ENCODE peak calls at places on chromosomes 1 and 21, in six cellular contexts. Z, K, P, D, E and O are unnamed samples.

GRCh38 chr1:203473281-203473680 is 2.3 kb upstream of the PRELP start:
- DNase-seq in Z (no peak), K (no peak), P (no peak), D (no peak), E (no peak), O (no peak)

GRCh38 chr1:147882535-147882934 is 20.1 kb upstream of the GJA8 start:
- DNase-seq in Z (no peak), K (no peak), P (no peak), D (no peak), E (no peak), O (no peak)

GRCh38 chr1:178091986-178092745 is 1.7 kb upstream of the RASAL2 start:
- DNase-seq in Z (no peak), K (no peak), P (no peak), D (peak), E (no peak), O (no peak)

GRCh38 chr1:192913683-192914082 is 104.8 kb downstream of the RGS2 start:
- DNase-seq in Z (no peak), K (no peak), P (no peak), D (no peak), E (no peak), O (no peak)

GRCh38 chr1:194644528-194644927 is 1458.1 kb upstream of the B3GALT2 start:
- DNase-seq in Z (no peak), K (no peak), P (no peak), D (no peak), E (no peak), O (no peak)

GRCh38 chr1:245154429-245155185 is at the start of gene KIF26B:
- DNase-seq in Z (peak), K (no peak), P (peak), D (peak), E (no peak), O (no peak)

GRCh38 chr1:8463144-8463927 is 145.4 kb downstream of the SLC45A1 start:
- DNase-seq in Z (no peak), K (no peak), P (peak), D (peak), E (peak), O (no peak)

GRCh38 chr1:60265560-60266535 is 192.3 kb upstream of the C1orf87 start:
- DNase-seq in Z (no peak), K (no peak), P (no peak), D (peak), E (no peak), O (no peak)

GRCh38 chr1:218304281-218305039 is 19.4 kb downstream of the RRP15 start:
- DNase-seq in Z (no peak), K (peak), P (peak), D (peak), E (no peak), O (no peak)

GRCh38 chr1:160261526-160261877 is 847 bp downstream of the DCAF8 start:
- DNase-seq in Z (no peak), K (no peak), P (peak), D (peak), E (peak), O (no peak)

GRCh38 chr1:108142773-108143394 is 57.3 kb downstream of the SLC25A24 start:
- DNase-seq in Z (no peak), K (no peak), P (no peak), D (peak), E (no peak), O (no peak)

GRCh38 chr21:36707763-36708511 is 9.0 kb downstream of the SIM2 start:
- DNase-seq in Z (peak), K (no peak), P (peak), D (no peak), E (no peak), O (no peak)

GRCh38 chr1:224631471-224632105 is 15.5 kb downstream of the CNIH3 start:
- DNase-seq in Z (no peak), K (no peak), P (no peak), D (peak), E (no peak), O (no peak)

GRCh38 chr1:180130651-180131050 is 24.0 kb upstream of the QSOX1 start:
- DNase-seq in Z (no peak), K (no peak), P (no peak), D (no peak), E (no peak), O (no peak)

GRCh38 chr21:41289431-41289830 is 27.2 kb upstream of the FAM3B start:
- DNase-seq in Z (peak), K (no peak), P (peak), D (peak), E (no peak), O (no peak)

GRCh38 chr21:31354604-31355443 is 10.8 kb upstream of the TIAM1 start:
- DNase-seq in Z (no peak), K (no peak), P (no peak), D (peak), E (peak), O (no peak)

GRCh38 chr1:162021124-162021523 is 2.5 kb downstream of the OLFML2B start:
- DNase-seq in Z (no peak), K (no peak), P (no peak), D (no peak), E (no peak), O (no peak)

GRCh38 chr1:6279066-6279465 is 18.2 kb upstream of the GPR153 start:
- DNase-seq in Z (no peak), K (no peak), P (no peak), D (no peak), E (no peak), O (no peak)

GRCh38 chr1:112672842-112673241 is 1.6 kb upstream of the MOV10 start:
- DNase-seq in Z (no peak), K (no peak), P (no peak), D (no peak), E (no peak), O (no peak)

GRCh38 chr1:2474933-2475371 is 1.1 kb upstream of the PLCH2 start:
- DNase-seq in Z (no peak), K (no peak), P (no peak), D (no peak), E (peak), O (no peak)

GRCh38 chr21:24671901-24672300 is 935.4 kb downstream of the MRPL39 start:
- DNase-seq in Z (no peak), K (no peak), P (no peak), D (no peak), E (no peak), O (no peak)

GRCh38 chr1:215081566-215082531 is 688 bp upstream of the KCNK2 start:
- DNase-seq in Z (peak), K (no peak), P (peak), D (peak), E (no peak), O (no peak)

GRCh38 chr1:164735315-164736052 is 176.5 kb downstream of the PBX1 start:
- DNase-seq in Z (no peak), K (no peak), P (no peak), D (peak), E (no peak), O (no peak)

GRCh38 chr21:37060296-37060695 is 12.6 kb downstream of the PIGP start:
- DNase-seq in Z (no peak), K (no peak), P (peak), D (peak), E (peak), O (no peak)

GRCh38 chr1:63701187-63701586 is 72.6 kb upstream of the ROR1 start:
- DNase-seq in Z (no peak), K (peak), P (no peak), D (no peak), E (peak), O (no peak)

GRCh38 chr1:90384152-90384650 is 332.9 kb downstream of the BARHL2 start:
- DNase-seq in Z (no peak), K (no peak), P (peak), D (no peak), E (no peak), O (no peak)
- H3K27ac ChIP-seq in Z (no peak), K (no peak), P (no peak), D (no peak), E (no peak), O (no peak)

GRCh38 chr1:21861602-21862429 is 49.8 kb downstream of the LDLRAD2 start:
- DNase-seq in Z (no peak), K (no peak), P (no peak), D (peak), E (no peak), O (no peak)
- H3K27ac ChIP-seq in Z (no peak), K (peak), P (no peak), D (peak), E (no peak), O (no peak)

DNA sequence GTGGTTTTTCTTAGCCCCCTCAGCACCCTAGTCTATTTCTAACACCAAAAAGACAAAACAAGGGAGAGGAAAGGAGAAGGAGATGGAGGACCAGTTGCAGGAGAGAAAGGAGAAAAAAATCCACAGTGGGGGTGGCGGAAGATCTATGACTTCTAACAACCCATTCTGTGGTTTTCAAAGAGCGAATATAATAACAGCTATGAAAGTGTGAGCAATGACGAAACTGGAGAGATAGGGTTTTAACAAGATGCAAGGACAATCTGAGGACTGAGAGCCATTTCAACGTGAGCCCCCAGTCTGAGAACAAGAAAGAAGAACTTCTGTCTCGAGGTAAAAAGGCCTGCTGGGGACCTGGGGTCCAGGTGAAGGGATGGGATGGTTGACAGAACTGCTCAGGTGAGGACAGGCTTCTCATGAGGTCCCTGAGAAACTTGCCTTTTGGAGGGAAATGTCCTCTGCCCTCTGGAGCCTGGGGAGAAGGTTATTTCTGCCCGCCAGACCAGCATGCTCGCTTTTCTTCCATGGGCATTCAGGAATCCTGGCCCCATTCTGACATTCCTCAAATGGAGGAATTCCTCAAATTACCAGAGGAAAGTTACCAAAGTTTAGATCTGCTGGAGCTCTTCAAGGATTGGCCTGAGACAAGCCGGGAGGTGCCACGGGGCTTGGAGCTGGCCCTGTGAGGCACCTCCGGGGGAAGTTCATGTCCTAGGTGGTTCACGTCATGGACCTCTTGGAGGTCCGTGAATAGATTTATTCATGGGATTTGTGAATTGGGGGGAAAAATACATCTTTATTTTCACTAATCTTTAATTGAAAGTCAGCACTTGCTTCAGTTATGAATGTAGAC is at the start of gene CD160:
- DNase-seq in Z (no peak), K (no peak), P (peak), D (no peak), E (no peak), O (no peak)
- H3K27ac ChIP-seq in Z (no peak), K (no peak), P (no peak), D (peak), E (no peak), O (no peak)

DNA sequence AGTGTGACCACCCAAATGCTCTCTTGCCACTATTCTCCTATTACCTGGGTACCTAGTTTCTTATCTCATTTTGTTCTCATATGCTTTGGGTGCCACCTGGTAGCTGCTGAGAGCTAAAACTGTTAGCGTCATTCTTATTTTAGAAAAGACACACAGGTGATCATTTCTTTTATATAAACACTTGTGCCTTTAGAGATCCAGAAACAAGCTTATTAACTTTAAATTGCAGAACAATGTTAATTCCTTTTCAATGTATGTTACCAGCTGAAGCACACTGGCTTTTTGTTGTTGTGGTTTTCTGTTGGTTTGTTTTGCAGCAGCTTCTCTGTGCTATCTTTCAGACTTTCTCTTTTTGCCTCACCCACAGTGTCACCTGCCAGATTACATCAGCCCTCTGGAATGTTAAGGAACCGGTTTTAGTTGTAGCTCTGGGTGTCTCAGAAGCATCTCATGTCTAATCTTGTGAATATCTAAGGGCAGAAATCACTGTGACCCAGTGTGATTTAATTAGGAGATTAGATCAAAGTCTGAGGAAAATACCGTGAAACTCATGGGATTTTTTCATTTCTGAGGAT is 43.4 kb upstream of the SLC19A2 start:
- DNase-seq in Z (peak), K (no peak), P (peak), D (no peak), E (peak), O (no peak)
- H3K27ac ChIP-seq in Z (peak), K (no peak), P (no peak), D (no peak), E (peak), O (no peak)

GRCh38 chr21:38330671-38331070 is 73.9 kb downstream of the KCNJ15 start:
- DNase-seq in Z (no peak), K (no peak), P (no peak), D (no peak), E (no peak), O (no peak)
- H3K27ac ChIP-seq in Z (no peak), K (no peak), P (no peak), D (no peak), E (no peak), O (no peak)

DNA sequence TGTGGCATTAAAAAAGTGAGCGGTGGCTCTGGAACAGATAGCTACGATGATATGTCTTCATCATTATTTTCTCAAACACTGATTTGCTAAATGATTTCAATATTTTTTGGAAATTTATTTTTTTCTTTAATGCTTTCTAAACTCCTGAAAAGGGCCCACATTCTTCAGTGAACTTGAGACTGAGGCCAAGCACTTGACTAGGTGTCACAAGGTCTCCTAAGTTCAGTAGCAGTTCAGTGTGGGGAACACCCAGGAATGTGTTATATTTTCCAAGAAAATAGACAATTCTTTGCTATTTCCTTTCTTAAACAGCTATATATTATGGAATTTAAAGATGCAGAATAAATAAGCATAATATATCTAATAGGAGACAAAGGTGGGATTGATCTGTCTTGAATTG is 850.9 kb downstream of the USP25 start:
- DNase-seq in Z (no peak), K (no peak), P (no peak), D (no peak), E (no peak), O (no peak)
- H3K27ac ChIP-seq in Z (no peak), K (peak), P (no peak), D (no peak), E (no peak), O (no peak)

DNA sequence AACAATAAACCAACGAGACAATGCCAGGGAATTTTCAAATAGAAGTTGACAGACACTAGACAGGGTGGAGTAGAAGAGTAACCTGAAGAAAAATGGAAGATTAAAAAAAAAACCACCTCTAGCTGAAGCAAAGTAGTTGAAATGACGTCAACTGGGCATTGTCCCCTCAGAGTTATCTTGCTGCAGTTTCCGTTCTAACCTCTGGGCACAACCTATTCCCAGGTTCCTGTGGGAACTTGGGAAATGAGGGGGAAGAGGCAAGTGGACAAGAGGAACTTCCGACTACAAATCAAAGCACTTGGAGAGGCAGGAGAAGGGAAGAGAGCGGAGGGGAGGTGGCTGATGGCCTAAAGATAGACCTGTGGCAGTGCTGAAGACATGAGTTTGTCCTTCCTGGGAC is 66.3 kb downstream of the PLPP3 start:
- DNase-seq in Z (no peak), K (no peak), P (no peak), D (no peak), E (no peak), O (no peak)
- H3K27ac ChIP-seq in Z (no peak), K (peak), P (no peak), D (no peak), E (peak), O (no peak)

DNA sequence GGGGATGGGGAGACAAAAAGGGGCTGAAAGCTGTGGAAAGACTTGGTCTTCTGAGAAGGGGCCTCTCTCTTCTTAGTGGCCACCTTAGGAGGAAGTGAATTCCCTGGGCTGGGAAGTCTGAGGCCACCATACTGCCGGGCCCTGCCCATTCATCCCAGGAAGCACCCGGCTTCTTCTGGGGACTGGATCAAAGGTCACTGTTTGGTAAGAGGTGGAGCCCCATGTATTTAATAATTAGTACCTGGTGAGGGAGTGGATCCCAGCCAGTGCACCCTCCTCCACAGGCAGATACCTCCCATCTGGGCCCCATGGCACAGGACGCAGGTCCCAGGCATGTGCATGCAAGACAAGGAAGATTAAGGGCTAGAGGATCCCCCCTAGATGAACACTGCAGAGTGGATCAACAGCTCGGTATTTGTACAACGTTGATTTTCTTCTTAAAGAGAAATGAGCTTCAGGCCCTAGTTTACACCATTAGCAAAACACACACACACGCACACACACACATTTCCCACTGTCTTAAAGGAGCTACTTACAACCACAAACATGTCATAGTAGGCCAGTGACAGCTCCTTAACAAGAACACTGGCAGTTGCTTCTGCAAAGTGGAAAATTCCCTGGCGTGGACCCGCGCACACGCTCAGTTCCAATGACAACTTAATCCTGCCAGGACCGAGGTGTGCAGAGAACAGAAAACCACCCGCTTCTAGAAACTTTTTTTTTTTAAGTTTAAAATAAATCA is 90.6 kb downstream of the MRPL37 start:
- DNase-seq in Z (no peak), K (no peak), P (no peak), D (peak), E (peak), O (peak)
- H3K27ac ChIP-seq in Z (no peak), K (peak), P (no peak), D (no peak), E (peak), O (peak)

GRCh38 chr21:20276954-20277353 is 721.3 kb upstream of the NCAM2 start:
- DNase-seq in Z (no peak), K (no peak), P (no peak), D (no peak), E (no peak), O (no peak)
- H3K27ac ChIP-seq in Z (no peak), K (no peak), P (no peak), D (no peak), E (no peak), O (no peak)

DNA sequence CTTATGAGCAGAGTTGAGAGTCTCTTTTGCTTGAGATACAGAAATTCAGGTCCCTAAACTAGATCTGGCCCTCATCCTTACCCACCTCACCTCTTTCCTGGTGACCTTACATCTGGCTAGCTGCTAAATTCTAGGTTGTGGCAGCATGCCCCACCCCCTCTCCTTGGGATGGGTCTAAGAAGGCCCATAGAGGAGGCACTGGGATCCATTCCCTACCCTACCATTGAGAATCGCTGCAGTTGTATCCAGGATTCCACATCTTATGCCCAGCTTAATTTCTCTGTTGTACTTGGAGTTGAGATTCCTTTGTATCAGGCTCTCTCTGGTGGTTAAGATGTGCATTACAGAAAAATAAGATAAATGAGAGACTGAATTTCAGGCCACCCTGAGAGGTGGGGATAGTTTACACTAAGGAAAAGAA is 9.5 kb upstream of the TMEM39B start:
- DNase-seq in Z (no peak), K (no peak), P (peak), D (peak), E (no peak), O (no peak)
- H3K27ac ChIP-seq in Z (no peak), K (peak), P (peak), D (peak), E (peak), O (peak)